ENCODE peak calls at places on chromosomes 13 and 19, in four cellular contexts. V, W, K and D are unnamed samples.
A peak's percentile ranks its signal among the peaks of the same experiment; 100 is the strongest.

GRCh38 chr13:44234566-44234965 is 139.1 kb upstream of the SERP2 start:
- DNase-seq in K (no peak), W (no peak), V (no peak), D (no peak)

GRCh38 chr13:21060827-21061076 is 634 bp downstream of the LATS2 start:
- DNase-seq in W (no peak), K (no peak), V (no peak), D (no peak)

GRCh38 chr19:45166723-45167252 is 6.0 kb upstream of the NKPD1 start:
- DNase-seq in W (no peak), K (no peak), V (no peak), D (no peak)

GRCh38 chr13:73677041-73677589 is 457.1 kb downstream of the KLF12 start:
- DNase-seq in V (no peak), W (no peak), K (peak; percentile 67), D (no peak)

GRCh38 chr13:99062593-99062992 is 84.7 kb upstream of the DOCK9 start:
- DNase-seq in W (peak; percentile 24), V (no peak), K (no peak), D (no peak)

GRCh38 chr13:62418872-62419271 is 1003.2 kb upstream of the PCDH20 start:
- DNase-seq in W (no peak), V (no peak), K (no peak), D (no peak)

GRCh38 chr19:7515471-7516226 is at the start of gene ZNF358:
- DNase-seq in W (peak; percentile 62), V (no peak), K (peak; percentile 79), D (no peak)

GRCh38 chr19:34253711-34254551 is 423 bp upstream of the GARRE1 start:
- DNase-seq in V (no peak), K (peak; percentile 94), W (peak; percentile 89), D (peak; percentile 44)

GRCh38 chr19:8478605-8479004 is 23.8 kb downstream of the PRAM1 start:
- DNase-seq in K (no peak), W (no peak), V (no peak), D (no peak)

GRCh38 chr13:105135852-105136251 is 1399.6 kb downstream of the EFNB2 start:
- DNase-seq in V (no peak), K (no peak), W (no peak), D (peak; percentile 82)

GRCh38 chr13:74040200-74040599 is 94.0 kb downstream of the KLF12 start:
- DNase-seq in V (no peak), K (peak; percentile 62), W (no peak), D (peak; percentile 47)

GRCh38 chr13:91133941-91134772 is 213.3 kb upstream of the MIR17HG start:
- DNase-seq in K (peak; percentile 44), V (no peak), W (peak; percentile 66), D (peak; percentile 19)

GRCh38 chr13:24688901-24689300 is 8.7 kb downstream of the ATP12A start:
- DNase-seq in W (no peak), V (no peak), K (no peak), D (no peak)

GRCh38 chr13:100392709-100393630 is 195.6 kb downstream of the GGACT start:
- DNase-seq in W (peak; percentile 90), K (peak; percentile 84), V (no peak), D (peak; percentile 37)

GRCh38 chr19:3039125-3039524 is 10.0 kb upstream of the TLE2 start:
- DNase-seq in W (no peak), K (no peak), V (no peak), D (no peak)

GRCh38 chr13:60759499-60759898 is 362.5 kb downstream of the TDRD3 start:
- DNase-seq in W (peak; percentile 13), V (no peak), K (peak; percentile 18), D (no peak)

GRCh38 chr13:108200781-108201398 is 14.4 kb downstream of the LIG4 start:
- DNase-seq in V (no peak), K (no peak), W (no peak), D (no peak)

GRCh38 chr19:35107541-35107939 is 8.1 kb upstream of the FXYD3 start:
- DNase-seq in V (no peak), K (peak; percentile 75), W (peak; percentile 51), D (no peak)

GRCh38 chr13:45063261-45063870 is 56.9 kb upstream of the GTF2F2 start:
- DNase-seq in K (no peak), W (no peak), V (no peak), D (no peak)

GRCh38 chr19:869245-870177 is 10.0 kb downstream of the CFD start:
- DNase-seq in W (peak; percentile 72), K (peak; percentile 65), V (no peak), D (no peak)

GRCh38 chr13:50171585-50172282 is 156.5 kb downstream of the KCNRG start:
- DNase-seq in W (no peak), K (no peak), V (no peak), D (no peak)

GRCh38 chr19:36257512-36257876 is 42.6 kb downstream of the ZNF146 start:
- DNase-seq in K (no peak), V (no peak), W (no peak), D (no peak)

GRCh38 chr19:17469371-17470203 is 737 bp upstream of the SLC27A1 start:
- DNase-seq in W (peak; percentile 94), K (peak; percentile 99), V (peak; percentile 92), D (peak; percentile 79)

GRCh38 chr13:113999618-113999910 is 25.7 kb upstream of the C13orf46 start:
- DNase-seq in W (no peak), V (no peak), K (no peak), D (no peak)

GRCh38 chr19:27793128-27793643 is 1419.8 kb downstream of the UQCRFS1 start:
- DNase-seq in W (peak; percentile 70), K (peak; percentile 88), V (peak; percentile 62), D (peak; percentile 79)

GRCh38 chr19:49896863-49897621 is at the start of gene IL4I1:
- DNase-seq in K (no peak), W (no peak), V (peak; percentile 64), D (no peak)

GRCh38 chr19:8113017-8113416 is 36.4 kb downstream of the FBN3 start:
- DNase-seq in K (no peak), W (no peak), V (no peak), D (no peak)

GRCh38 chr19:5148794-5149190 is 179.9 kb downstream of the KDM4B start:
- DNase-seq in K (no peak), V (no peak), W (no peak), D (no peak)

GRCh38 chr13:113843063-113843654 is 20.7 kb downstream of the GAS6 start:
- DNase-seq in W (no peak), V (no peak), K (no peak), D (no peak)

GRCh38 chr13:36275190-36276002 is 22.2 kb downstream of the CCDC169 start:
- DNase-seq in K (peak; percentile 26), W (no peak), V (no peak), D (peak; percentile 53)

GRCh38 chr19:31559494-31559893 is 210.3 kb upstream of the TSHZ3 start:
- DNase-seq in K (no peak), W (no peak), V (no peak), D (no peak)

GRCh38 chr19:43438291-43439162 is 23.8 kb downstream of the TEX101 start:
- DNase-seq in V (no peak), W (peak; percentile 36), K (peak; percentile 65), D (peak; percentile 73)

GRCh38 chr19:51148571-51148970 is 6.5 kb downstream of the SIGLEC7 start:
- DNase-seq in W (no peak), K (no peak), V (no peak), D (no peak)

GRCh38 chr13:72004236-72004635 is 137.2 kb upstream of the DACH1 start:
- DNase-seq in W (no peak), K (no peak), V (no peak), D (no peak)

GRCh38 chr19:42028304-42029216 is 34.5 kb upstream of the ATP1A3 start:
- DNase-seq in K (peak; percentile 25), W (no peak), V (no peak), D (peak; percentile 14)

GRCh38 chr19:50803633-50804419 is 13.6 kb downstream of the ACP4 start:
- DNase-seq in V (no peak), W (no peak), K (no peak), D (no peak)

GRCh38 chr13:30135351-30135750 is 172.0 kb downstream of the KATNAL1 start:
- DNase-seq in K (no peak), W (no peak), V (no peak), D (no peak)

GRCh38 chr19:41241859-41242258 is 22.3 kb upstream of the HNRNPUL1 start:
- DNase-seq in W (no peak), K (no peak), V (no peak), D (no peak)

GRCh38 chr19:55907746-55908145 is 24.4 kb downstream of the NLRP13 start:
- DNase-seq in V (no peak), W (no peak), K (no peak), D (no peak)